ENCODE peak calls at places on chromosomes 6 and 20, in ten cellular contexts. M, F, Z, T, J, W, B, X, R and S are unnamed samples.

GRCh38 chr6:126039284-126039683 is 52.9 kb downstream of the TRMT11 start:
- DNase-seq in M (peak; percentile 14), F (no peak), Z (no peak), T (no peak), J (no peak), W (peak; percentile 50), B (peak; percentile 13), X (no peak), R (peak; percentile 45), S (no peak)

GRCh38 chr6:152746172-152746553 is 4.4 kb upstream of the VIP start:
- DNase-seq in M (peak; percentile 68), F (no peak), Z (no peak), T (no peak), J (no peak), W (peak; percentile 77), B (peak; percentile 36), X (no peak), R (peak; percentile 23), S (no peak)

GRCh38 chr6:35728663-35729348 is 8.0 kb upstream of the ARMC12 start:
- DNase-seq in M (no peak), F (peak; percentile 28), Z (no peak), T (no peak), J (peak; percentile 24), W (no peak), B (no peak), X (peak; percentile 97), R (no peak), S (no peak)

GRCh38 chr20:13744403-13744802 is 40.3 kb downstream of the ESF1 start:
- DNase-seq in M (no peak), F (no peak), Z (no peak), T (no peak), J (no peak), W (no peak), B (peak; percentile 13), X (no peak), R (no peak), S (no peak)

GRCh38 chr6:26328265-26328844 is 36.6 kb upstream of the BTN3A2 start:
- DNase-seq in M (no peak), F (peak; percentile 19), Z (no peak), T (no peak), J (no peak), W (peak; percentile 87), B (no peak), X (no peak), R (no peak), S (peak; percentile 35)

GRCh38 chr20:49775229-49775693 is 37.4 kb upstream of the SLC9A8 start:
- DNase-seq in M (peak; percentile 48), F (no peak), Z (no peak), T (no peak), J (no peak), W (peak; percentile 95), B (peak; percentile 44), X (peak; percentile 23), R (peak; percentile 96), S (no peak)

GRCh38 chr6:6631053-6631452 is 42.5 kb downstream of the LY86 start:
- DNase-seq in M (no peak), F (no peak), Z (no peak), T (no peak), J (no peak), W (no peak), B (no peak), X (no peak), R (no peak), S (no peak)

GRCh38 chr20:5918856-5919633 is 31.3 kb downstream of the TRMT6 start:
- DNase-seq in M (peak; percentile 22), F (peak; percentile 32), Z (no peak), T (no peak), J (no peak), W (peak; percentile 90), B (peak; percentile 5), X (no peak), R (peak; percentile 67), S (no peak)

GRCh38 chr6:82178084-82178758 is 69.3 kb downstream of the IBTK start:
- DNase-seq in M (peak; percentile 50), F (peak; percentile 48), Z (no peak), T (no peak), J (no peak), W (peak; percentile 20), B (peak; percentile 76), X (no peak), R (peak; percentile 65), S (peak; percentile 41)

GRCh38 chr20:5596401-5597193 is 153.6 kb upstream of the SHLD1 start:
- DNase-seq in M (no peak), F (no peak), Z (no peak), T (no peak), J (no peak), W (no peak), B (no peak), X (no peak), R (no peak), S (no peak)

GRCh38 chr6:169131356-169131755 is 122.3 kb downstream of the THBS2 start:
- DNase-seq in M (no peak), F (peak; percentile 12), Z (no peak), T (no peak), J (no peak), W (no peak), B (no peak), X (peak; percentile 9), R (peak; percentile 27), S (peak; percentile 2)

GRCh38 chr6:10510592-10511367 is 10.4 kb upstream of the GCNT2 start:
- DNase-seq in M (peak; percentile 39), F (peak; percentile 79), Z (peak; percentile 54), T (no peak), J (peak; percentile 12), W (peak; percentile 58), B (peak; percentile 61), X (peak; percentile 83), R (peak; percentile 24), S (peak; percentile 83)

GRCh38 chr6:162409986-162410715 is 317.4 kb downstream of the PRKN start:
- DNase-seq in M (no peak), F (peak; percentile 2), Z (no peak), T (no peak), J (no peak), W (no peak), B (no peak), X (no peak), R (no peak), S (no peak)

GRCh38 chr20:35135867-35136586 is 11.1 kb downstream of the EDEM2 start:
- DNase-seq in M (peak; percentile 37), F (no peak), Z (no peak), T (no peak), J (no peak), W (peak; percentile 82), B (no peak), X (peak; percentile 17), R (peak; percentile 88), S (no peak)

GRCh38 chr6:149316740-149317655 is 514 bp upstream of the TAB2 start:
- DNase-seq in M (peak; percentile 94), F (peak; percentile 84), Z (peak; percentile 49), T (peak; percentile 79), J (peak; percentile 91), W (peak; percentile 93), B (peak; percentile 96), X (peak; percentile 90), R (peak; percentile 95), S (peak; percentile 84)

GRCh38 chr20:36206068-36206467 is 30.2 kb upstream of the AAR2 start:
- DNase-seq in M (no peak), F (no peak), Z (no peak), T (no peak), J (no peak), W (no peak), B (no peak), X (no peak), R (no peak), S (no peak)

GRCh38 chr6:133093957-133094356 is 147.2 kb upstream of the EYA4 start:
- DNase-seq in M (no peak), F (no peak), Z (no peak), T (no peak), J (peak; percentile 10), W (no peak), B (no peak), X (no peak), R (no peak), S (no peak)

GRCh38 chr20:22607695-22608094 is 23.3 kb upstream of the FOXA2 start:
- DNase-seq in M (no peak), F (no peak), Z (no peak), T (no peak), J (no peak), W (no peak), B (no peak), X (no peak), R (no peak), S (no peak)

GRCh38 chr6:33882154-33882553 is 78.4 kb upstream of the MLN start:
- DNase-seq in M (no peak), F (no peak), Z (no peak), T (no peak), J (no peak), W (no peak), B (no peak), X (no peak), R (peak; percentile 85), S (no peak)

GRCh38 chr6:134678436-134678889 is 271.4 kb downstream of the ALDH8A1 start:
- DNase-seq in M (no peak), F (peak; percentile 93), Z (no peak), T (no peak), J (peak; percentile 1), W (peak; percentile 53), B (no peak), X (peak; percentile 81), R (peak; percentile 95), S (peak; percentile 91)

GRCh38 chr6:136728033-136728939 is 64.0 kb downstream of the MAP3K5 start:
- DNase-seq in M (no peak), F (no peak), Z (no peak), T (no peak), J (no peak), W (no peak), B (no peak), X (no peak), R (no peak), S (no peak)

GRCh38 chr20:2922957-2923356 is 49.7 kb downstream of the PTPRA start:
- DNase-seq in M (no peak), F (no peak), Z (no peak), T (no peak), J (no peak), W (no peak), B (no peak), X (peak; percentile 39), R (no peak), S (no peak)

GRCh38 chr6:169722362-169723199 is 1.7 kb downstream of the PHF10 start:
- DNase-seq in M (peak; percentile 67), F (peak; percentile 30), Z (peak; percentile 22), T (no peak), J (peak; percentile 12), W (peak; percentile 95), B (peak; percentile 74), X (peak; percentile 50), R (peak; percentile 58), S (peak; percentile 34)

GRCh38 chr20:49132995-49133451 is 55.1 kb downstream of the STAU1 start:
- DNase-seq in M (peak; percentile 77), F (peak; percentile 85), Z (peak; percentile 61), T (no peak), J (peak; percentile 31), W (peak; percentile 58), B (peak; percentile 89), X (peak; percentile 22), R (peak; percentile 87), S (peak; percentile 89)

GRCh38 chr20:52746190-52746589 is 226.0 kb upstream of the TSHZ2 start:
- DNase-seq in M (no peak), F (no peak), Z (no peak), T (no peak), J (no peak), W (no peak), B (no peak), X (no peak), R (peak; percentile 16), S (no peak)

GRCh38 chr6:158512809-158513208 is 47.1 kb upstream of the TMEM181 start:
- DNase-seq in M (no peak), F (no peak), Z (no peak), T (no peak), J (no peak), W (no peak), B (no peak), X (no peak), R (no peak), S (no peak)

GRCh38 chr6:169782966-169783760 is 31.7 kb downstream of the ERMARD start:
- DNase-seq in M (no peak), F (no peak), Z (no peak), T (no peak), J (no peak), W (no peak), B (no peak), X (no peak), R (no peak), S (no peak)

GRCh38 chr6:17013701-17014100 is 88.1 kb upstream of the STMND1 start:
- DNase-seq in M (peak; percentile 79), F (no peak), Z (no peak), T (no peak), J (no peak), W (peak; percentile 50), B (peak; percentile 81), X (no peak), R (peak; percentile 64), S (no peak)